ENCODE peak calls at places on chromosomes 13 and 19, in seven cellular contexts. One of them, this sample, is unnamed.

GRCh38 chr19:1862424-1863307 is 713 bp downstream of the KLF16 start:
- DNase-seq in keratinocyte: no peak
- DNase-seq in naive B cell: peak; percentile 58
- DNase-seq in NCI-H1417: peak; percentile 52
- DNase-seq in esophagus squamous epithelium: no peak
- DNase-seq in caudate nucleus: no peak
- DNase-seq in epithelial cell of esophagus: peak; percentile 51
- DNase-seq in this sample: no peak

GRCh38 chr19:34430738-34431625 is 2.8 kb downstream of the UBA2 start:
- DNase-seq in keratinocyte: peak; percentile 26
- DNase-seq in naive B cell: peak; percentile 53
- DNase-seq in NCI-H1417: peak; percentile 6
- DNase-seq in esophagus squamous epithelium: no peak
- DNase-seq in caudate nucleus: no peak
- DNase-seq in epithelial cell of esophagus: peak; percentile 57
- DNase-seq in this sample: no peak

GRCh38 chr19:45161715-45162463 is 1.1 kb upstream of the NKPD1 start:
- DNase-seq in keratinocyte: no peak
- DNase-seq in naive B cell: no peak
- DNase-seq in NCI-H1417: no peak
- DNase-seq in esophagus squamous epithelium: no peak
- DNase-seq in caudate nucleus: no peak
- DNase-seq in epithelial cell of esophagus: no peak
- DNase-seq in this sample: no peak

GRCh38 chr19:3692141-3693029 is 7.9 kb downstream of the PIP5K1C start:
- DNase-seq in keratinocyte: no peak
- DNase-seq in naive B cell: peak; percentile 32
- DNase-seq in NCI-H1417: no peak
- DNase-seq in esophagus squamous epithelium: no peak
- DNase-seq in caudate nucleus: no peak
- DNase-seq in epithelial cell of esophagus: no peak
- DNase-seq in this sample: no peak

GRCh38 chr19:35206379-35206778 is 22.2 kb downstream of the FAM187B start:
- DNase-seq in keratinocyte: no peak
- DNase-seq in naive B cell: peak; percentile 80
- DNase-seq in NCI-H1417: no peak
- DNase-seq in esophagus squamous epithelium: no peak
- DNase-seq in caudate nucleus: no peak
- DNase-seq in epithelial cell of esophagus: no peak
- DNase-seq in this sample: no peak

GRCh38 chr19:46265217-46265828 is 31.5 kb upstream of the HIF3A start:
- DNase-seq in keratinocyte: peak; percentile 69
- DNase-seq in naive B cell: peak; percentile 57
- DNase-seq in NCI-H1417: peak; percentile 84
- DNase-seq in esophagus squamous epithelium: no peak
- DNase-seq in caudate nucleus: peak; percentile 80
- DNase-seq in epithelial cell of esophagus: peak; percentile 84
- DNase-seq in this sample: peak; percentile 76

GRCh38 chr13:20332361-20333096 is 100.4 kb upstream of the GJB6 start:
- DNase-seq in keratinocyte: no peak
- DNase-seq in naive B cell: no peak
- DNase-seq in NCI-H1417: no peak
- DNase-seq in esophagus squamous epithelium: no peak
- DNase-seq in caudate nucleus: no peak
- DNase-seq in epithelial cell of esophagus: peak; percentile 73
- DNase-seq in this sample: no peak

GRCh38 chr13:67355791-67356190 is 125.7 kb upstream of the PCDH9 start:
- DNase-seq in keratinocyte: no peak
- DNase-seq in naive B cell: no peak
- DNase-seq in NCI-H1417: no peak
- DNase-seq in esophagus squamous epithelium: no peak
- DNase-seq in caudate nucleus: no peak
- DNase-seq in epithelial cell of esophagus: no peak
- DNase-seq in this sample: no peak

GRCh38 chr13:44050450-44051063 is 170.9 kb downstream of the LACC1 start:
- DNase-seq in keratinocyte: no peak
- DNase-seq in naive B cell: peak; percentile 28
- DNase-seq in NCI-H1417: peak; percentile 17
- DNase-seq in esophagus squamous epithelium: no peak
- DNase-seq in caudate nucleus: peak; percentile 4
- DNase-seq in epithelial cell of esophagus: peak; percentile 48
- DNase-seq in this sample: no peak

GRCh38 chr19:49684251-49684982 is 5.0 kb upstream of the ADM5 start:
- DNase-seq in keratinocyte: no peak
- DNase-seq in naive B cell: no peak
- DNase-seq in NCI-H1417: no peak
- DNase-seq in esophagus squamous epithelium: no peak
- DNase-seq in caudate nucleus: no peak
- DNase-seq in epithelial cell of esophagus: no peak
- DNase-seq in this sample: no peak

GRCh38 chr19:55902080-55902751 is 29.9 kb downstream of the NLRP13 start:
- DNase-seq in keratinocyte: no peak
- DNase-seq in naive B cell: no peak
- DNase-seq in NCI-H1417: no peak
- DNase-seq in esophagus squamous epithelium: no peak
- DNase-seq in caudate nucleus: no peak
- DNase-seq in epithelial cell of esophagus: no peak
- DNase-seq in this sample: no peak

GRCh38 chr13:41470187-41470586 is 12.8 kb downstream of the RGCC start:
- DNase-seq in keratinocyte: no peak
- DNase-seq in naive B cell: no peak
- DNase-seq in NCI-H1417: no peak
- DNase-seq in esophagus squamous epithelium: no peak
- DNase-seq in caudate nucleus: no peak
- DNase-seq in epithelial cell of esophagus: no peak
- DNase-seq in this sample: no peak

GRCh38 chr13:66657165-66657895 is 572.8 kb downstream of the PCDH9 start:
- DNase-seq in keratinocyte: peak; percentile 42
- DNase-seq in naive B cell: no peak
- DNase-seq in NCI-H1417: peak; percentile 31
- DNase-seq in esophagus squamous epithelium: no peak
- DNase-seq in caudate nucleus: peak; percentile 35
- DNase-seq in epithelial cell of esophagus: peak; percentile 100
- DNase-seq in this sample: no peak

GRCh38 chr13:35618565-35619083 is 142.1 kb upstream of the MAB21L1 start:
- DNase-seq in keratinocyte: no peak
- DNase-seq in naive B cell: no peak
- DNase-seq in NCI-H1417: no peak
- DNase-seq in esophagus squamous epithelium: no peak
- DNase-seq in caudate nucleus: no peak
- DNase-seq in epithelial cell of esophagus: no peak
- DNase-seq in this sample: no peak

GRCh38 chr13:105428816-105429215 is 1106.6 kb downstream of the EFNB2 start:
- DNase-seq in keratinocyte: no peak
- DNase-seq in naive B cell: no peak
- DNase-seq in NCI-H1417: no peak
- DNase-seq in esophagus squamous epithelium: no peak
- DNase-seq in caudate nucleus: no peak
- DNase-seq in epithelial cell of esophagus: peak; percentile 15
- DNase-seq in this sample: no peak

GRCh38 chr13:62294210-62294609 is 878.6 kb upstream of the PCDH20 start:
- DNase-seq in keratinocyte: no peak
- DNase-seq in naive B cell: no peak
- DNase-seq in NCI-H1417: no peak
- DNase-seq in esophagus squamous epithelium: no peak
- DNase-seq in caudate nucleus: no peak
- DNase-seq in epithelial cell of esophagus: peak; percentile 66
- DNase-seq in this sample: no peak

GRCh38 chr19:15159251-15159650 is 41.5 kb downstream of the NOTCH3 start:
- DNase-seq in keratinocyte: no peak
- DNase-seq in naive B cell: no peak
- DNase-seq in NCI-H1417: no peak
- DNase-seq in esophagus squamous epithelium: no peak
- DNase-seq in caudate nucleus: no peak
- DNase-seq in epithelial cell of esophagus: no peak
- DNase-seq in this sample: no peak

GRCh38 chr13:73819711-73820110 is 314.5 kb downstream of the KLF12 start:
- DNase-seq in keratinocyte: no peak
- DNase-seq in naive B cell: no peak
- DNase-seq in NCI-H1417: no peak
- DNase-seq in esophagus squamous epithelium: no peak
- DNase-seq in caudate nucleus: no peak
- DNase-seq in epithelial cell of esophagus: no peak
- DNase-seq in this sample: no peak

GRCh38 chr13:62973804-62974203 is 1558.2 kb upstream of the PCDH20 start:
- DNase-seq in keratinocyte: no peak
- DNase-seq in naive B cell: no peak
- DNase-seq in NCI-H1417: no peak
- DNase-seq in esophagus squamous epithelium: no peak
- DNase-seq in caudate nucleus: no peak
- DNase-seq in epithelial cell of esophagus: no peak
- DNase-seq in this sample: no peak

GRCh38 chr19:14167594-14168138 is 31.3 kb upstream of the ASF1B start:
- DNase-seq in keratinocyte: no peak
- DNase-seq in naive B cell: peak; percentile 24
- DNase-seq in NCI-H1417: no peak
- DNase-seq in esophagus squamous epithelium: no peak
- DNase-seq in caudate nucleus: no peak
- DNase-seq in epithelial cell of esophagus: no peak
- DNase-seq in this sample: no peak

GRCh38 chr13:21033224-21033855 is 28.0 kb downstream of the LATS2 start:
- DNase-seq in keratinocyte: no peak
- DNase-seq in naive B cell: no peak
- DNase-seq in NCI-H1417: no peak
- DNase-seq in esophagus squamous epithelium: no peak
- DNase-seq in caudate nucleus: no peak
- DNase-seq in epithelial cell of esophagus: no peak
- DNase-seq in this sample: peak; percentile 84

GRCh38 chr13:63455938-63456337 is 2040.3 kb upstream of the PCDH20 start:
- DNase-seq in keratinocyte: no peak
- DNase-seq in naive B cell: no peak
- DNase-seq in NCI-H1417: no peak
- DNase-seq in esophagus squamous epithelium: no peak
- DNase-seq in caudate nucleus: no peak
- DNase-seq in epithelial cell of esophagus: no peak
- DNase-seq in this sample: no peak

GRCh38 chr13:110264685-110265275 is 42.2 kb downstream of the COL4A1 start:
- DNase-seq in keratinocyte: no peak
- DNase-seq in naive B cell: no peak
- DNase-seq in NCI-H1417: no peak
- DNase-seq in esophagus squamous epithelium: no peak
- DNase-seq in caudate nucleus: no peak
- DNase-seq in epithelial cell of esophagus: no peak
- DNase-seq in this sample: no peak

GRCh38 chr13:110163020-110163658 is 143.8 kb downstream of the COL4A1 start:
- DNase-seq in keratinocyte: no peak
- DNase-seq in naive B cell: no peak
- DNase-seq in NCI-H1417: no peak
- DNase-seq in esophagus squamous epithelium: no peak
- DNase-seq in caudate nucleus: no peak
- DNase-seq in epithelial cell of esophagus: no peak
- DNase-seq in this sample: no peak

GRCh38 chr19:33473644-33474305 is 47.8 kb downstream of the PEPD start:
- DNase-seq in keratinocyte: no peak
- DNase-seq in naive B cell: no peak
- DNase-seq in NCI-H1417: no peak
- DNase-seq in esophagus squamous epithelium: no peak
- DNase-seq in caudate nucleus: no peak
- DNase-seq in epithelial cell of esophagus: no peak
- DNase-seq in this sample: no peak

GRCh38 chr19:50812474-50812873 is 11.1 kb downstream of the KLK1 start:
- DNase-seq in keratinocyte: no peak
- DNase-seq in naive B cell: no peak
- DNase-seq in NCI-H1417: no peak
- DNase-seq in esophagus squamous epithelium: no peak
- DNase-seq in caudate nucleus: no peak
- DNase-seq in epithelial cell of esophagus: no peak
- DNase-seq in this sample: no peak

GRCh38 chr13:108267338-108267737 is 2.2 kb upstream of the TNFSF13B start:
- DNase-seq in keratinocyte: no peak
- DNase-seq in naive B cell: peak; percentile 18
- DNase-seq in NCI-H1417: no peak
- DNase-seq in esophagus squamous epithelium: no peak
- DNase-seq in caudate nucleus: no peak
- DNase-seq in epithelial cell of esophagus: no peak
- DNase-seq in this sample: no peak

GRCh38 chr19:1076951-1077350 is 10.0 kb downstream of the ARHGAP45 start:
- DNase-seq in keratinocyte: no peak
- DNase-seq in naive B cell: peak; percentile 94
- DNase-seq in NCI-H1417: no peak
- DNase-seq in esophagus squamous epithelium: peak; percentile 51
- DNase-seq in caudate nucleus: peak; percentile 30
- DNase-seq in epithelial cell of esophagus: peak; percentile 66
- DNase-seq in this sample: peak; percentile 44

GRCh38 chr19:17049711-17050280 is 23.2 kb upstream of the CPAMD8 start:
- DNase-seq in keratinocyte: peak; percentile 15
- DNase-seq in naive B cell: no peak
- DNase-seq in NCI-H1417: no peak
- DNase-seq in esophagus squamous epithelium: no peak
- DNase-seq in caudate nucleus: no peak
- DNase-seq in epithelial cell of esophagus: peak; percentile 75
- DNase-seq in this sample: no peak

GRCh38 chr13:91017031-91017668 is 330.3 kb upstream of the MIR17HG start:
- DNase-seq in keratinocyte: no peak
- DNase-seq in naive B cell: no peak
- DNase-seq in NCI-H1417: peak; percentile 81
- DNase-seq in esophagus squamous epithelium: no peak
- DNase-seq in caudate nucleus: peak; percentile 0
- DNase-seq in epithelial cell of esophagus: peak; percentile 61
- DNase-seq in this sample: no peak

GRCh38 chr19:1181606-1182005 is 7.5 kb upstream of the SBNO2 start:
- DNase-seq in keratinocyte: no peak
- DNase-seq in naive B cell: no peak
- DNase-seq in NCI-H1417: no peak
- DNase-seq in esophagus squamous epithelium: no peak
- DNase-seq in caudate nucleus: no peak
- DNase-seq in epithelial cell of esophagus: peak; percentile 83
- DNase-seq in this sample: no peak

GRCh38 chr19:5292843-5293606 is 47.6 kb downstream of the PTPRS start:
- DNase-seq in keratinocyte: no peak
- DNase-seq in naive B cell: peak; percentile 46
- DNase-seq in NCI-H1417: no peak
- DNase-seq in esophagus squamous epithelium: no peak
- DNase-seq in caudate nucleus: peak; percentile 79
- DNase-seq in epithelial cell of esophagus: peak; percentile 36
- DNase-seq in this sample: no peak

This sample was measured in ascending aorta.